ENCODE peak calls at places on chromosome 6, in seven cellular contexts. K is AG09309, Z is brain microvascular endothelial cell, W is LNCaP clone FGC, C is left cardiac atrium, M is psoas muscle, R is tibial artery. G is an unnamed sample.

GRCh38 chr6:20789162-20789561 is 254.9 kb downstream of the CDKAL1 start:
- DNase-seq in K (no peak), Z (no peak), W (no peak), C (no peak), M (no peak), R (no peak), G (peak; percentile 17)

GRCh38 chr6:2706482-2706881 is 44.2 kb downstream of the MYLK4 start:
- DNase-seq in K (no peak), Z (no peak), W (no peak), C (no peak), M (no peak), R (no peak), G (no peak)

GRCh38 chr6:73879894-73880293 is 183.9 kb downstream of the CD109 start:
- DNase-seq in K (no peak), Z (no peak), W (no peak), C (no peak), M (no peak), R (no peak), G (no peak)

GRCh38 chr6:152401978-152402377 is 235.2 kb downstream of the SYNE1 start:
- DNase-seq in K (no peak), Z (no peak), W (no peak), C (no peak), M (no peak), R (no peak), G (no peak)

GRCh38 chr6:156988276-156989158 is 211.3 kb downstream of the ARID1B start:
- DNase-seq in K (no peak), Z (no peak), W (no peak), C (no peak), M (no peak), R (no peak), G (no peak)

GRCh38 chr6:128713461-128713860 is 169.5 kb upstream of the LAMA2 start:
- DNase-seq in K (peak; percentile 27), Z (no peak), W (no peak), C (no peak), M (no peak), R (no peak), G (no peak)

GRCh38 chr6:56244528-56245253 is 2.7 kb downstream of the COL21A1 start:
- DNase-seq in K (no peak), Z (no peak), W (no peak), C (no peak), M (no peak), R (no peak), G (no peak)

GRCh38 chr6:148453906-148454305 is 111.3 kb downstream of the SASH1 start:
- DNase-seq in K (no peak), Z (no peak), W (no peak), C (no peak), M (no peak), R (no peak), G (no peak)

GRCh38 chr6:111992851-111993250 is 61.1 kb upstream of the CCN6 start:
- DNase-seq in K (no peak), Z (peak; percentile 42), W (no peak), C (no peak), M (no peak), R (no peak), G (no peak)

G was measured in stromal cell of bone marrow.